ENCODE peak calls at places on chromosomes 1 and 21, in four cellular contexts. One of them, this sample, is unnamed.

GRCh38 chr1:81681570-81681969 is 119.2 kb upstream of the ADGRL2 start:
- DNase-seq in transverse colon: no peak
- DNase-seq in stomach: peak
- DNase-seq in sigmoid colon: no peak
- DNase-seq in this sample: no peak

GRCh38 chr1:16073490-16074104 is at the start of gene FAM131C:
- DNase-seq in sigmoid colon: no peak
- DNase-seq in stomach: peak
- DNase-seq in transverse colon: peak
- DNase-seq in this sample: peak

GRCh38 chr1:21022279-21023040 is 154.2 kb downstream of the EIF4G3 start:
- DNase-seq in transverse colon: peak
- DNase-seq in sigmoid colon: peak
- DNase-seq in stomach: peak
- DNase-seq in this sample: peak

GRCh38 chr1:22231995-22232690 is 89.2 kb upstream of the WNT4 start:
- DNase-seq in transverse colon: no peak
- DNase-seq in stomach: no peak
- DNase-seq in sigmoid colon: no peak
- DNase-seq in this sample: no peak

GRCh38 chr1:16253332-16253922 is 16.4 kb upstream of the CPLANE2 start:
- DNase-seq in stomach: peak
- DNase-seq in sigmoid colon: no peak
- DNase-seq in transverse colon: no peak
- DNase-seq in this sample: no peak

GRCh38 chr1:3450202-3450863 is 4.1 kb upstream of the ARHGEF16 start:
- DNase-seq in transverse colon: no peak
- DNase-seq in stomach: no peak
- DNase-seq in sigmoid colon: no peak
- DNase-seq in this sample: no peak

GRCh38 chr1:201714542-201715276 is 114.2 kb upstream of the IPO9 start:
- DNase-seq in stomach: peak
- DNase-seq in transverse colon: peak
- DNase-seq in sigmoid colon: peak
- DNase-seq in this sample: no peak

GRCh38 chr1:151993084-151993733 is 450 bp downstream of the S100A10 start:
- DNase-seq in sigmoid colon: peak
- DNase-seq in transverse colon: peak
- DNase-seq in stomach: peak
- DNase-seq in this sample: no peak

GRCh38 chr1:206560021-206560716 is 52.1 kb downstream of the EIF2D start:
- DNase-seq in transverse colon: no peak
- DNase-seq in sigmoid colon: no peak
- DNase-seq in stomach: peak
- DNase-seq in this sample: no peak

GRCh38 chr1:233983811-233984210 is 79.3 kb downstream of the SLC35F3 start:
- DNase-seq in transverse colon: no peak
- DNase-seq in sigmoid colon: no peak
- DNase-seq in stomach: no peak
- DNase-seq in this sample: no peak

GRCh38 chr1:40799351-40799867 is 15.8 kb downstream of the KCNQ4 start:
- DNase-seq in stomach: peak
- DNase-seq in transverse colon: no peak
- DNase-seq in sigmoid colon: peak
- DNase-seq in this sample: no peak

GRCh38 chr1:181482521-181483083 is 715 bp upstream of the CACNA1E start:
- DNase-seq in stomach: peak
- DNase-seq in sigmoid colon: no peak
- DNase-seq in transverse colon: peak
- DNase-seq in this sample: peak

GRCh38 chr1:214446772-214447556 is 104.4 kb downstream of the PTPN14 start:
- DNase-seq in transverse colon: peak
- DNase-seq in stomach: peak
- DNase-seq in sigmoid colon: no peak
- DNase-seq in this sample: peak

GRCh38 chr1:72777918-72778317 is 495.6 kb upstream of the NEGR1 start:
- DNase-seq in transverse colon: no peak
- DNase-seq in stomach: no peak
- DNase-seq in sigmoid colon: no peak
- DNase-seq in this sample: no peak

GRCh38 chr1:22863766-22864165 is 108.9 kb downstream of the LACTBL1 start:
- DNase-seq in transverse colon: no peak
- DNase-seq in stomach: no peak
- DNase-seq in sigmoid colon: no peak
- DNase-seq in this sample: no peak

GRCh38 chr1:119554188-119554587 is 47.2 kb downstream of the HSD3B1 start:
- DNase-seq in stomach: peak
- DNase-seq in sigmoid colon: no peak
- DNase-seq in transverse colon: no peak
- DNase-seq in this sample: peak

GRCh38 chr1:78743626-78744025 is 94.0 kb downstream of the IFI44 start:
- DNase-seq in sigmoid colon: no peak
- DNase-seq in transverse colon: no peak
- DNase-seq in stomach: no peak
- DNase-seq in this sample: no peak

GRCh38 chr1:27878787-27879335 is 6.5 kb downstream of the THEMIS2 start:
- DNase-seq in sigmoid colon: peak
- DNase-seq in transverse colon: no peak
- DNase-seq in stomach: no peak
- DNase-seq in this sample: peak

GRCh38 chr1:245116781-245117180 is 38.0 kb upstream of the KIF26B start:
- DNase-seq in sigmoid colon: no peak
- DNase-seq in transverse colon: no peak
- DNase-seq in stomach: no peak
- DNase-seq in this sample: no peak

GRCh38 chr1:38444311-38444710 is 397.7 kb upstream of the POU3F1 start:
- DNase-seq in stomach: no peak
- DNase-seq in transverse colon: no peak
- DNase-seq in sigmoid colon: no peak
- DNase-seq in this sample: no peak

GRCh38 chr21:42308914-42309752 is 6.1 kb downstream of the TFF3 start:
- DNase-seq in sigmoid colon: peak
- DNase-seq in transverse colon: no peak
- DNase-seq in stomach: peak
- DNase-seq in this sample: no peak

GRCh38 chr1:170685166-170685565 is 21.2 kb downstream of the PRRX1 start:
- DNase-seq in sigmoid colon: no peak
- DNase-seq in transverse colon: no peak
- DNase-seq in stomach: no peak
- DNase-seq in this sample: no peak

GRCh38 chr1:153532161-153532560 is 3.6 kb downstream of the S100A6 start:
- DNase-seq in sigmoid colon: peak
- DNase-seq in stomach: no peak
- DNase-seq in transverse colon: no peak
- DNase-seq in this sample: no peak

GRCh38 chr1:180527270-180527669 is 24.9 kb upstream of the ACBD6 start:
- DNase-seq in sigmoid colon: no peak
- DNase-seq in stomach: no peak
- DNase-seq in transverse colon: no peak
- DNase-seq in this sample: no peak

DNA sequence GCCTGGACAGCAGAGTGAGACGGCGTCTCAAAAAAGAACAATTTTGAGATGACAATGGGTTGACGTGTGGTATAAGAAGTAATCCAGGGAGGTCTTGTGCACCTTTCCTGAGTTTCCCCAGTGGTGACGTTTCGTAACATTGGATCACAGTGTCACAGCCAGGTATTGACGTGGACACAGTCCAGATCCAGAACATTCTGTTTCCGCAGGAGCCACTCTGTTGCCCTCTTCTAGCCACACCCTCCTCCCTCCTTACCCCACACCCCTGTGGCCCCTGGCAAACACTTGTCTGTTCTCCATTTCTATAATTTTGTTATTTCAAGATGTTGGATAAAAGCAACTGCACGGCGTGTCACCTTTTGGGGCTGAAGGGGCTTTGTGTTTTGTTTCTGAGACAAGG is 6.5 kb upstream of the TRAPPC10 start:
- DNase-seq in transverse colon: no peak
- DNase-seq in sigmoid colon: no peak
- DNase-seq in stomach: no peak
- DNase-seq in this sample: no peak
- TF ChIP-seq EP300 in transverse colon: no peak
- TF ChIP-seq EP300 in sigmoid colon: no peak
- TF ChIP-seq EP300 in stomach: no peak
- TF ChIP-seq EP300 in this sample: no peak

DNA sequence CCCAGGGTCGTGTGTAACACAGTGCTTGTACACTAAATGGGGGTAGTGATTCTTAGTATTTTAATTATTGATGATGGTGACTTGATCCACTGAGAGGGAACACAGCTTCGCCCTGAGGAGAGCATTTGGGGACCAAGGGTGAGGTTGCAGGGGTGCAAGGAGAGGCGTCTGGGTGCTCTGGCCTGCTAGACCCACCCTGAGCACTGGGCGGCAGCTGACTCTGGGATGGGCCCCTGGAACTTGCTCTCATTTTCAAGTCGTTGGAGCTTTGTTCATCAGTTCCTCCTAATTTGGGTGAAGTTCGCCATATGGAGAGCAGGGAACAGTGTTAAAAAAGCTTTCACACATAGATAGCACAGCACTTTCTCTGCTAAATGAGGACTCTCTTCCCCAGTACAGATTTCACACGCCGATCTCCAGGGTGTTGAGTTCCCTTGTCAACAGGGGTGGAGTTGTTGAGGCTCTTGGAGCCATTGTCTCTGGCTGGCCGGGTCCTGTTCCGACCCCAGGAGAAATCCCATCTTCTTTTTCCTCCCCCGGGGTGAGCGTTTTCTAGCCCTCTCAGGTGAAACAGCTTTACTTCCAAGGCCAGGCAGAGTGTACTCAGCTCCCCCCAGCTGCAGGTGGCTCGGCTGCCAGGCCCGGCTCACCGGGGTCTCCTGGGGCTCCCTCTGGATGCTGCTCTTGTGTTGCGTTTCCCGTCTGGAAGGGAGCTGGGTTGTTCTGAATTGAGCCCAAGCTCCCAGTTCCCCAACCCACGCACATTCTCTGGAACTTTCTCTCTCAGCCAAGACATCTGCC is 367.4 kb downstream of the RPS6KC1 start:
- DNase-seq in stomach: no peak
- DNase-seq in sigmoid colon: no peak
- DNase-seq in transverse colon: no peak
- DNase-seq in this sample: no peak
- TF ChIP-seq EP300 in stomach: no peak
- TF ChIP-seq EP300 in sigmoid colon: no peak
- TF ChIP-seq EP300 in transverse colon: no peak
- TF ChIP-seq EP300 in this sample: no peak

DNA sequence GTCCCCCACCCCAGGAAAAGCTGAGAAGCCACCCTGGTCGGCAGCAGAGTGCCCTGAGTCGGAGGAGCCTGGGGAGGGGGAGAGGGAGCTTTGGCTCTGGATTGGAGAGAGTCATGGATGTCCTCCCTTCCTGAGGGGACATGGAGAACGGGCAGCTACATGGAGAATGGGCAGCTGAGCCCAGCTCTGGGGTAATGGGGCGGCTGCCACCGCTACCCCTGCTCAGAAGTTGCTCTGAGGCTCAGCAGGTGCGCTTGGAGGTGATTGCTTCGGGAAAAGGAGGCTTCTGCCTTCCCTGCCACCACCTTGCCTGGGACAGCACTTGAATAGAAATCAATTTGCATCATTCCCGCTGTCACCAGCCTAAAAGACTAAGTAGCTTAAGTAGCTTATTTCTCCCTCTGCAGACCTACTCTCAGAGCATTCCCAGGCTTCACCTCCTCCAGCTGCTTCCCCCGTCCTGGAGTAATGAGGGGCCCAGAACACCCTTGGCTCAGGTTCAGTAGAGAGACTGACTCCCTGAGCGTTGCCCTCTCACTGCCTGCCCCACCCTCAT is 8.3 kb downstream of the DISP3 start:
- DNase-seq in transverse colon: no peak
- DNase-seq in sigmoid colon: peak
- DNase-seq in stomach: no peak
- DNase-seq in this sample: no peak
- TF ChIP-seq EP300 in transverse colon: no peak
- TF ChIP-seq EP300 in sigmoid colon: no peak
- TF ChIP-seq EP300 in stomach: no peak
- TF ChIP-seq EP300 in this sample: no peak

GRCh38 chr1:54404263-54404662 is 1.9 kb downstream of the SSBP3 start:
- DNase-seq in stomach: no peak
- DNase-seq in sigmoid colon: no peak
- DNase-seq in transverse colon: no peak
- DNase-seq in this sample: no peak

GRCh38 chr1:54404939-54405880 is 984 bp downstream of the SSBP3 start:
- DNase-seq in sigmoid colon: no peak
- DNase-seq in stomach: peak
- DNase-seq in transverse colon: peak
- DNase-seq in this sample: peak

GRCh38 chr1:54403377-54403776 is 2.8 kb downstream of the SSBP3 start:
- DNase-seq in sigmoid colon: no peak
- DNase-seq in transverse colon: no peak
- DNase-seq in stomach: no peak
- DNase-seq in this sample: no peak

GRCh38 chr1:54402896-54403295 is 3.3 kb downstream of the SSBP3 start:
- DNase-seq in transverse colon: no peak
- DNase-seq in sigmoid colon: no peak
- DNase-seq in stomach: peak
- DNase-seq in this sample: no peak

DNA sequence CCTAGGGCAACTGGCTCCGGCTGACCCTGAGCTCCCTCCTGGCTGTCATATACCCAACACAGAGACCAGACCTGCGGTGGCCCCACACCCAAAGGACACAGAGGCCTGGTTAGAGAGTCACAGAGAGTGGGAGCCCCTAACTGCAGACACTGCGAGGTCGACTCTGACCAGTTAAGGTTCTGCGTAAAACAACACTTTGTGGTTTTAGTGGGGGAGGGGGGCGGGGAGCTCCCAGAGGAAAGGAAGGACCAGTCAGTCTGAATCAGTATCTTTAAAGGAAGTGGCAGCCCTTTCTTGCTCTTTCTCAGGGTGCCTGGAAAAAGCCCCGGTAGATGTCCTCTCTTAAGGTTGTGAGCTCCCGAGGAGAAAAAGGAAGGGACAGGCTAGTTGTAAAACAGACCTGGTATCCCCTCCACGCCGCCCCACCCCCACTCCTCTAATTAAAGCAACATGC is 2.4 kb downstream of the SSBP3 start:
- DNase-seq in sigmoid colon: no peak
- DNase-seq in transverse colon: no peak
- DNase-seq in stomach: no peak
- DNase-seq in this sample: no peak
- TF ChIP-seq EP300 in sigmoid colon: no peak
- TF ChIP-seq EP300 in transverse colon: no peak
- TF ChIP-seq EP300 in stomach: no peak
- TF ChIP-seq EP300 in this sample: no peak

GRCh38 chr1:115179397-115179835 is 90.1 kb upstream of the TSPAN2 start:
- DNase-seq in sigmoid colon: no peak
- DNase-seq in stomach: no peak
- DNase-seq in transverse colon: no peak
- DNase-seq in this sample: no peak
- TF ChIP-seq EP300 in sigmoid colon: no peak
- TF ChIP-seq EP300 in stomach: no peak
- TF ChIP-seq EP300 in transverse colon: no peak
- TF ChIP-seq EP300 in this sample: no peak

This sample was measured in SK-N-SH.